ENCODE peak calls at places on chromosomes 2 and 18, in five cellular contexts. One of them, this sample, is unnamed.

GRCh38 chr2:98454500-98455235 is 10.0 kb downstream of the INPP4A start:
- DNase-seq in right cardiac atrium: no peak
- DNase-seq in CD8-positive, alpha-beta T cell: no peak
- DNase-seq in fibroblast of gingiva: no peak
- DNase-seq in stimulated activated naive CD8-positive, alpha-beta T cell treated with anti-CD3 and anti-CD28 coated beads, Interleukin-15, amount 100 ng/mL, for 72 hours: no peak
- DNase-seq in this sample: no peak

GRCh38 chr2:118241128-118241527 is 152.9 kb downstream of the INSIG2 start:
- DNase-seq in right cardiac atrium: no peak
- DNase-seq in CD8-positive, alpha-beta T cell: no peak
- DNase-seq in fibroblast of gingiva: no peak
- DNase-seq in stimulated activated naive CD8-positive, alpha-beta T cell treated with anti-CD3 and anti-CD28 coated beads, Interleukin-15, amount 100 ng/mL, for 72 hours: no peak
- DNase-seq in this sample: no peak

GRCh38 chr2:241095594-241096290 is 6.3 kb downstream of the MTERF4 start:
- DNase-seq in right cardiac atrium: no peak
- DNase-seq in CD8-positive, alpha-beta T cell: no peak
- DNase-seq in fibroblast of gingiva: no peak
- DNase-seq in stimulated activated naive CD8-positive, alpha-beta T cell treated with anti-CD3 and anti-CD28 coated beads, Interleukin-15, amount 100 ng/mL, for 72 hours: no peak
- DNase-seq in this sample: no peak

GRCh38 chr18:3984163-3984757 is 470.8 kb downstream of the DLGAP1 start:
- DNase-seq in right cardiac atrium: no peak
- DNase-seq in CD8-positive, alpha-beta T cell: no peak
- DNase-seq in fibroblast of gingiva: no peak
- DNase-seq in stimulated activated naive CD8-positive, alpha-beta T cell treated with anti-CD3 and anti-CD28 coated beads, Interleukin-15, amount 100 ng/mL, for 72 hours: no peak
- DNase-seq in this sample: no peak

GRCh38 chr2:226490172-226490571 is 309.4 kb downstream of the IRS1 start:
- DNase-seq in right cardiac atrium: no peak
- DNase-seq in CD8-positive, alpha-beta T cell: no peak
- DNase-seq in fibroblast of gingiva: no peak
- DNase-seq in stimulated activated naive CD8-positive, alpha-beta T cell treated with anti-CD3 and anti-CD28 coated beads, Interleukin-15, amount 100 ng/mL, for 72 hours: no peak
- DNase-seq in this sample: no peak

GRCh38 chr18:61951396-61951795 is 58.6 kb upstream of the RNF152 start:
- DNase-seq in right cardiac atrium: no peak
- DNase-seq in CD8-positive, alpha-beta T cell: no peak
- DNase-seq in fibroblast of gingiva: no peak
- DNase-seq in stimulated activated naive CD8-positive, alpha-beta T cell treated with anti-CD3 and anti-CD28 coated beads, Interleukin-15, amount 100 ng/mL, for 72 hours: no peak
- DNase-seq in this sample: no peak

GRCh38 chr18:9135912-9136314 is 668 bp upstream of the ANKRD12 start:
- DNase-seq in right cardiac atrium: no peak
- DNase-seq in CD8-positive, alpha-beta T cell: no peak
- DNase-seq in fibroblast of gingiva: peak
- DNase-seq in stimulated activated naive CD8-positive, alpha-beta T cell treated with anti-CD3 and anti-CD28 coated beads, Interleukin-15, amount 100 ng/mL, for 72 hours: no peak
- DNase-seq in this sample: no peak

GRCh38 chr18:63963610-63964256 is 6.1 kb upstream of the SERPINB8 start:
- DNase-seq in right cardiac atrium: no peak
- DNase-seq in CD8-positive, alpha-beta T cell: no peak
- DNase-seq in fibroblast of gingiva: peak
- DNase-seq in stimulated activated naive CD8-positive, alpha-beta T cell treated with anti-CD3 and anti-CD28 coated beads, Interleukin-15, amount 100 ng/mL, for 72 hours: peak
- DNase-seq in this sample: no peak

GRCh38 chr2:105454801-105455485 is 56.1 kb upstream of the FHL2 start:
- DNase-seq in right cardiac atrium: no peak
- DNase-seq in CD8-positive, alpha-beta T cell: no peak
- DNase-seq in fibroblast of gingiva: peak
- DNase-seq in stimulated activated naive CD8-positive, alpha-beta T cell treated with anti-CD3 and anti-CD28 coated beads, Interleukin-15, amount 100 ng/mL, for 72 hours: no peak
- DNase-seq in this sample: no peak

GRCh38 chr18:40867452-40867851 is 1087.6 kb upstream of the PIK3C3 start:
- DNase-seq in right cardiac atrium: no peak
- DNase-seq in CD8-positive, alpha-beta T cell: no peak
- DNase-seq in fibroblast of gingiva: peak
- DNase-seq in stimulated activated naive CD8-positive, alpha-beta T cell treated with anti-CD3 and anti-CD28 coated beads, Interleukin-15, amount 100 ng/mL, for 72 hours: no peak
- DNase-seq in this sample: no peak

GRCh38 chr2:127175406-127175805 is 44.7 kb downstream of the CYP27C1 start:
- DNase-seq in right cardiac atrium: peak
- DNase-seq in CD8-positive, alpha-beta T cell: no peak
- DNase-seq in fibroblast of gingiva: peak
- DNase-seq in stimulated activated naive CD8-positive, alpha-beta T cell treated with anti-CD3 and anti-CD28 coated beads, Interleukin-15, amount 100 ng/mL, for 72 hours: no peak
- DNase-seq in this sample: no peak

This sample was measured in GM19239.